ENCODE peak calls at places on chromosomes 11 and 22, in seven cellular contexts. One of them, this sample, is unnamed.

GRCh38 chr11:115623021-115623451 is 118.8 kb upstream of the CADM1 start:
- DNase-seq in pons: no peak
- DNase-seq in CD4-positive, alpha-beta T cell: no peak
- DNase-seq in WERI-Rb-1: no peak
- DNase-seq in left ventricle myocardium inferior: peak; percentile 85
- DNase-seq in mesendoderm: peak; percentile 39
- DNase-seq in activated CD4-positive, alpha-beta T cell treated with anti-CD3 and anti-CD28 coated beads, Interleukin-2, amount 50 U/mL, for 1 hour: no peak
- DNase-seq in this sample: peak; percentile 45

GRCh38 chr11:28524098-28524497 is 415.9 kb downstream of the METTL15 start:
- DNase-seq in pons: no peak
- DNase-seq in CD4-positive, alpha-beta T cell: no peak
- DNase-seq in WERI-Rb-1: no peak
- DNase-seq in left ventricle myocardium inferior: no peak
- DNase-seq in mesendoderm: no peak
- DNase-seq in activated CD4-positive, alpha-beta T cell treated with anti-CD3 and anti-CD28 coated beads, Interleukin-2, amount 50 U/mL, for 1 hour: no peak
- DNase-seq in this sample: no peak

GRCh38 chr11:116187026-116187425 is 585.8 kb downstream of the BUD13 start:
- DNase-seq in pons: no peak
- DNase-seq in CD4-positive, alpha-beta T cell: no peak
- DNase-seq in WERI-Rb-1: no peak
- DNase-seq in left ventricle myocardium inferior: no peak
- DNase-seq in mesendoderm: no peak
- DNase-seq in activated CD4-positive, alpha-beta T cell treated with anti-CD3 and anti-CD28 coated beads, Interleukin-2, amount 50 U/mL, for 1 hour: no peak
- DNase-seq in this sample: no peak

GRCh38 chr22:30887861-30888260 is 80.7 kb downstream of the MORC2 start:
- DNase-seq in pons: no peak
- DNase-seq in CD4-positive, alpha-beta T cell: no peak
- DNase-seq in WERI-Rb-1: no peak
- DNase-seq in left ventricle myocardium inferior: peak; percentile 7
- DNase-seq in mesendoderm: no peak
- DNase-seq in activated CD4-positive, alpha-beta T cell treated with anti-CD3 and anti-CD28 coated beads, Interleukin-2, amount 50 U/mL, for 1 hour: no peak
- DNase-seq in this sample: no peak

GRCh38 chr22:27474711-27475547 is 326.6 kb downstream of the MN1 start:
- DNase-seq in pons: no peak
- DNase-seq in CD4-positive, alpha-beta T cell: no peak
- DNase-seq in WERI-Rb-1: no peak
- DNase-seq in left ventricle myocardium inferior: no peak
- DNase-seq in mesendoderm: peak; percentile 99
- DNase-seq in activated CD4-positive, alpha-beta T cell treated with anti-CD3 and anti-CD28 coated beads, Interleukin-2, amount 50 U/mL, for 1 hour: no peak
- DNase-seq in this sample: no peak

GRCh38 chr11:17171342-17171741 is 36.4 kb downstream of the PIK3C2A start:
- DNase-seq in pons: no peak
- DNase-seq in CD4-positive, alpha-beta T cell: no peak
- DNase-seq in WERI-Rb-1: no peak
- DNase-seq in left ventricle myocardium inferior: no peak
- DNase-seq in mesendoderm: peak; percentile 47
- DNase-seq in activated CD4-positive, alpha-beta T cell treated with anti-CD3 and anti-CD28 coated beads, Interleukin-2, amount 50 U/mL, for 1 hour: no peak
- DNase-seq in this sample: no peak

GRCh38 chr11:659532-660085 is 22.5 kb downstream of the DRD4 start:
- DNase-seq in pons: no peak
- DNase-seq in CD4-positive, alpha-beta T cell: no peak
- DNase-seq in WERI-Rb-1: no peak
- DNase-seq in left ventricle myocardium inferior: no peak
- DNase-seq in mesendoderm: no peak
- DNase-seq in activated CD4-positive, alpha-beta T cell treated with anti-CD3 and anti-CD28 coated beads, Interleukin-2, amount 50 U/mL, for 1 hour: no peak
- DNase-seq in this sample: no peak

GRCh38 chr11:125155100-125155444 is 9.5 kb upstream of the PKNOX2 start:
- DNase-seq in pons: no peak
- DNase-seq in CD4-positive, alpha-beta T cell: no peak
- DNase-seq in WERI-Rb-1: no peak
- DNase-seq in left ventricle myocardium inferior: no peak
- DNase-seq in mesendoderm: no peak
- DNase-seq in activated CD4-positive, alpha-beta T cell treated with anti-CD3 and anti-CD28 coated beads, Interleukin-2, amount 50 U/mL, for 1 hour: no peak
- DNase-seq in this sample: no peak

GRCh38 chr11:112085822-112086421 is 634 bp downstream of the TIMM8B start:
- DNase-seq in pons: no peak
- DNase-seq in CD4-positive, alpha-beta T cell: peak; percentile 5
- DNase-seq in WERI-Rb-1: no peak
- DNase-seq in left ventricle myocardium inferior: no peak
- DNase-seq in mesendoderm: peak; percentile 36
- DNase-seq in activated CD4-positive, alpha-beta T cell treated with anti-CD3 and anti-CD28 coated beads, Interleukin-2, amount 50 U/mL, for 1 hour: peak; percentile 24
- DNase-seq in this sample: no peak

GRCh38 chr22:32745251-32745995 is 56.1 kb upstream of the TIMP3 start:
- DNase-seq in pons: no peak
- DNase-seq in CD4-positive, alpha-beta T cell: no peak
- DNase-seq in WERI-Rb-1: peak; percentile 38
- DNase-seq in left ventricle myocardium inferior: peak; percentile 74
- DNase-seq in mesendoderm: peak; percentile 99
- DNase-seq in activated CD4-positive, alpha-beta T cell treated with anti-CD3 and anti-CD28 coated beads, Interleukin-2, amount 50 U/mL, for 1 hour: no peak
- DNase-seq in this sample: peak; percentile 71

GRCh38 chr11:2892215-2893020 is 6.8 kb upstream of the CDKN1C start:
- DNase-seq in pons: no peak
- DNase-seq in CD4-positive, alpha-beta T cell: peak; percentile 52
- DNase-seq in WERI-Rb-1: peak; percentile 78
- DNase-seq in left ventricle myocardium inferior: peak; percentile 54
- DNase-seq in mesendoderm: peak; percentile 91
- DNase-seq in activated CD4-positive, alpha-beta T cell treated with anti-CD3 and anti-CD28 coated beads, Interleukin-2, amount 50 U/mL, for 1 hour: peak; percentile 56
- DNase-seq in this sample: peak; percentile 84

GRCh38 chr22:50717709-50718351 is 20.2 kb upstream of the ACR start:
- DNase-seq in pons: no peak
- DNase-seq in CD4-positive, alpha-beta T cell: no peak
- DNase-seq in WERI-Rb-1: no peak
- DNase-seq in left ventricle myocardium inferior: no peak
- DNase-seq in mesendoderm: no peak
- DNase-seq in activated CD4-positive, alpha-beta T cell treated with anti-CD3 and anti-CD28 coated beads, Interleukin-2, amount 50 U/mL, for 1 hour: no peak
- DNase-seq in this sample: no peak

GRCh38 chr11:34837246-34837856 is 78.8 kb downstream of the APIP start:
- DNase-seq in pons: no peak
- DNase-seq in CD4-positive, alpha-beta T cell: no peak
- DNase-seq in WERI-Rb-1: peak; percentile 10
- DNase-seq in left ventricle myocardium inferior: no peak
- DNase-seq in mesendoderm: peak; percentile 68
- DNase-seq in activated CD4-positive, alpha-beta T cell treated with anti-CD3 and anti-CD28 coated beads, Interleukin-2, amount 50 U/mL, for 1 hour: no peak
- DNase-seq in this sample: no peak

GRCh38 chr11:65525659-65526480 is 987 bp downstream of the SCYL1 start:
- DNase-seq in pons: no peak
- DNase-seq in CD4-positive, alpha-beta T cell: no peak
- DNase-seq in WERI-Rb-1: no peak
- DNase-seq in left ventricle myocardium inferior: no peak
- DNase-seq in mesendoderm: no peak
- DNase-seq in activated CD4-positive, alpha-beta T cell treated with anti-CD3 and anti-CD28 coated beads, Interleukin-2, amount 50 U/mL, for 1 hour: no peak
- DNase-seq in this sample: no peak

GRCh38 chr11:116615211-116615865 is 157.4 kb downstream of the BUD13 start:
- DNase-seq in pons: no peak
- DNase-seq in CD4-positive, alpha-beta T cell: no peak
- DNase-seq in WERI-Rb-1: peak; percentile 30
- DNase-seq in left ventricle myocardium inferior: no peak
- DNase-seq in mesendoderm: no peak
- DNase-seq in activated CD4-positive, alpha-beta T cell treated with anti-CD3 and anti-CD28 coated beads, Interleukin-2, amount 50 U/mL, for 1 hour: no peak
- DNase-seq in this sample: no peak

GRCh38 chr11:60528934-60529333 is 13.7 kb downstream of the MS4A13 start:
- DNase-seq in pons: peak; percentile 80
- DNase-seq in CD4-positive, alpha-beta T cell: no peak
- DNase-seq in WERI-Rb-1: no peak
- DNase-seq in left ventricle myocardium inferior: no peak
- DNase-seq in mesendoderm: peak; percentile 23
- DNase-seq in activated CD4-positive, alpha-beta T cell treated with anti-CD3 and anti-CD28 coated beads, Interleukin-2, amount 50 U/mL, for 1 hour: no peak
- DNase-seq in this sample: no peak

GRCh38 chr11:119101759-119102423 is at the start of gene DPAGT1:
- DNase-seq in pons: peak; percentile 98
- DNase-seq in CD4-positive, alpha-beta T cell: peak; percentile 73
- DNase-seq in WERI-Rb-1: peak; percentile 94
- DNase-seq in left ventricle myocardium inferior: peak; percentile 86
- DNase-seq in mesendoderm: peak; percentile 100
- DNase-seq in activated CD4-positive, alpha-beta T cell treated with anti-CD3 and anti-CD28 coated beads, Interleukin-2, amount 50 U/mL, for 1 hour: peak; percentile 80
- DNase-seq in this sample: peak; percentile 96

GRCh38 chr11:122491486-122491885 is 164.0 kb upstream of the UBASH3B start:
- DNase-seq in pons: peak; percentile 38
- DNase-seq in CD4-positive, alpha-beta T cell: no peak
- DNase-seq in WERI-Rb-1: no peak
- DNase-seq in left ventricle myocardium inferior: no peak
- DNase-seq in mesendoderm: no peak
- DNase-seq in activated CD4-positive, alpha-beta T cell treated with anti-CD3 and anti-CD28 coated beads, Interleukin-2, amount 50 U/mL, for 1 hour: no peak
- DNase-seq in this sample: no peak

GRCh38 chr11:73099512-73100266 is 42.4 kb downstream of the FCHSD2 start:
- DNase-seq in pons: no peak
- DNase-seq in CD4-positive, alpha-beta T cell: no peak
- DNase-seq in WERI-Rb-1: no peak
- DNase-seq in left ventricle myocardium inferior: no peak
- DNase-seq in mesendoderm: peak; percentile 0
- DNase-seq in activated CD4-positive, alpha-beta T cell treated with anti-CD3 and anti-CD28 coated beads, Interleukin-2, amount 50 U/mL, for 1 hour: no peak
- DNase-seq in this sample: no peak

GRCh38 chr11:121236115-121237001 is 56.2 kb upstream of the SC5D start:
- DNase-seq in pons: no peak
- DNase-seq in CD4-positive, alpha-beta T cell: no peak
- DNase-seq in WERI-Rb-1: no peak
- DNase-seq in left ventricle myocardium inferior: no peak
- DNase-seq in mesendoderm: peak; percentile 96
- DNase-seq in activated CD4-positive, alpha-beta T cell treated with anti-CD3 and anti-CD28 coated beads, Interleukin-2, amount 50 U/mL, for 1 hour: no peak
- DNase-seq in this sample: peak; percentile 68

GRCh38 chr11:116790167-116791001 is 1.3 kb downstream of the APOA5 start:
- DNase-seq in pons: no peak
- DNase-seq in CD4-positive, alpha-beta T cell: no peak
- DNase-seq in WERI-Rb-1: no peak
- DNase-seq in left ventricle myocardium inferior: no peak
- DNase-seq in mesendoderm: no peak
- DNase-seq in activated CD4-positive, alpha-beta T cell treated with anti-CD3 and anti-CD28 coated beads, Interleukin-2, amount 50 U/mL, for 1 hour: no peak
- DNase-seq in this sample: no peak

GRCh38 chr22:23763579-23764331 is 965 bp downstream of the C22orf15 start:
- DNase-seq in pons: no peak
- DNase-seq in CD4-positive, alpha-beta T cell: peak; percentile 44
- DNase-seq in WERI-Rb-1: no peak
- DNase-seq in left ventricle myocardium inferior: no peak
- DNase-seq in mesendoderm: peak; percentile 42
- DNase-seq in activated CD4-positive, alpha-beta T cell treated with anti-CD3 and anti-CD28 coated beads, Interleukin-2, amount 50 U/mL, for 1 hour: peak; percentile 50
- DNase-seq in this sample: peak; percentile 45

GRCh38 chr11:43579171-43579918 is 101.2 kb upstream of the HSD17B12 start:
- DNase-seq in pons: no peak
- DNase-seq in CD4-positive, alpha-beta T cell: no peak
- DNase-seq in WERI-Rb-1: peak; percentile 49
- DNase-seq in left ventricle myocardium inferior: no peak
- DNase-seq in mesendoderm: peak; percentile 79
- DNase-seq in activated CD4-positive, alpha-beta T cell treated with anti-CD3 and anti-CD28 coated beads, Interleukin-2, amount 50 U/mL, for 1 hour: no peak
- DNase-seq in this sample: peak; percentile 79

GRCh38 chr11:23924226-23924625 is 572.6 kb upstream of the LUZP2 start:
- DNase-seq in pons: no peak
- DNase-seq in CD4-positive, alpha-beta T cell: no peak
- DNase-seq in WERI-Rb-1: no peak
- DNase-seq in left ventricle myocardium inferior: no peak
- DNase-seq in mesendoderm: peak; percentile 33
- DNase-seq in activated CD4-positive, alpha-beta T cell treated with anti-CD3 and anti-CD28 coated beads, Interleukin-2, amount 50 U/mL, for 1 hour: no peak
- DNase-seq in this sample: peak; percentile 2

GRCh38 chr11:57124912-57125311 is 56.8 kb upstream of the LRRC55 start:
- DNase-seq in pons: no peak
- DNase-seq in CD4-positive, alpha-beta T cell: no peak
- DNase-seq in WERI-Rb-1: no peak
- DNase-seq in left ventricle myocardium inferior: no peak
- DNase-seq in mesendoderm: peak; percentile 36
- DNase-seq in activated CD4-positive, alpha-beta T cell treated with anti-CD3 and anti-CD28 coated beads, Interleukin-2, amount 50 U/mL, for 1 hour: no peak
- DNase-seq in this sample: peak; percentile 72

GRCh38 chr11:43988040-43988793 is 45.8 kb downstream of the C11orf96 start:
- DNase-seq in pons: no peak
- DNase-seq in CD4-positive, alpha-beta T cell: no peak
- DNase-seq in WERI-Rb-1: peak; percentile 84
- DNase-seq in left ventricle myocardium inferior: no peak
- DNase-seq in mesendoderm: peak; percentile 80
- DNase-seq in activated CD4-positive, alpha-beta T cell treated with anti-CD3 and anti-CD28 coated beads, Interleukin-2, amount 50 U/mL, for 1 hour: no peak
- DNase-seq in this sample: no peak

GRCh38 chr11:12802418-12803085 is 128.3 kb downstream of the TEAD1 start:
- DNase-seq in pons: no peak
- DNase-seq in CD4-positive, alpha-beta T cell: no peak
- DNase-seq in WERI-Rb-1: no peak
- DNase-seq in left ventricle myocardium inferior: no peak
- DNase-seq in mesendoderm: peak; percentile 78
- DNase-seq in activated CD4-positive, alpha-beta T cell treated with anti-CD3 and anti-CD28 coated beads, Interleukin-2, amount 50 U/mL, for 1 hour: no peak
- DNase-seq in this sample: peak; percentile 73

GRCh38 chr11:62774407-62774806 is 3.2 kb downstream of the TAF6L start:
- DNase-seq in pons: no peak
- DNase-seq in CD4-positive, alpha-beta T cell: no peak
- DNase-seq in WERI-Rb-1: no peak
- DNase-seq in left ventricle myocardium inferior: no peak
- DNase-seq in mesendoderm: no peak
- DNase-seq in activated CD4-positive, alpha-beta T cell treated with anti-CD3 and anti-CD28 coated beads, Interleukin-2, amount 50 U/mL, for 1 hour: no peak
- DNase-seq in this sample: no peak

GRCh38 chr11:118924591-118925585 is 838 bp downstream of the BCL9L start:
- DNase-seq in pons: no peak
- DNase-seq in CD4-positive, alpha-beta T cell: no peak
- DNase-seq in WERI-Rb-1: peak; percentile 59
- DNase-seq in left ventricle myocardium inferior: peak; percentile 62
- DNase-seq in mesendoderm: peak; percentile 78
- DNase-seq in activated CD4-positive, alpha-beta T cell treated with anti-CD3 and anti-CD28 coated beads, Interleukin-2, amount 50 U/mL, for 1 hour: peak; percentile 56
- DNase-seq in this sample: peak; percentile 81

GRCh38 chr22:45230026-45230845 is 10.5 kb downstream of the KIAA0930 start:
- DNase-seq in pons: no peak
- DNase-seq in CD4-positive, alpha-beta T cell: no peak
- DNase-seq in WERI-Rb-1: no peak
- DNase-seq in left ventricle myocardium inferior: no peak
- DNase-seq in mesendoderm: no peak
- DNase-seq in activated CD4-positive, alpha-beta T cell treated with anti-CD3 and anti-CD28 coated beads, Interleukin-2, amount 50 U/mL, for 1 hour: no peak
- DNase-seq in this sample: no peak

This sample was measured in neural progenitor cell.